ENCODE peak calls at places on chromosomes 13 and 19, in seven cellular contexts. One of them, this sample, is unnamed.

GRCh38 chr13:49649963-49650312 is 21.6 kb downstream of the ARL11 start:
- DNase-seq in astrocyte: no peak
- DNase-seq in A549: no peak
- DNase-seq in IMR-90: peak; percentile 48
- DNase-seq in mammary epithelial cell: no peak
- DNase-seq in neural progenitor cell: no peak
- DNase-seq in SK-N-SH: no peak
- DNase-seq in this sample: no peak

GRCh38 chr19:14544977-14545715 is 15.8 kb downstream of the TECR start:
- DNase-seq in IMR-90: no peak
- DNase-seq in mammary epithelial cell: no peak
- DNase-seq in A549: no peak
- DNase-seq in SK-N-SH: no peak
- DNase-seq in neural progenitor cell: no peak
- DNase-seq in astrocyte: no peak
- DNase-seq in this sample: no peak

GRCh38 chr13:39998166-39998565 is 342.7 kb downstream of the COG6 start:
- DNase-seq in astrocyte: no peak
- DNase-seq in A549: no peak
- DNase-seq in IMR-90: no peak
- DNase-seq in SK-N-SH: no peak
- DNase-seq in neural progenitor cell: peak; percentile 8
- DNase-seq in mammary epithelial cell: no peak
- DNase-seq in this sample: no peak

GRCh38 chr13:82597737-82598136 is 1284.5 kb downstream of the SLITRK1 start:
- DNase-seq in A549: no peak
- DNase-seq in mammary epithelial cell: no peak
- DNase-seq in SK-N-SH: no peak
- DNase-seq in neural progenitor cell: peak; percentile 58
- DNase-seq in IMR-90: no peak
- DNase-seq in astrocyte: no peak
- DNase-seq in this sample: no peak

GRCh38 chr13:19726611-19727010 is 56.1 kb downstream of the PSPC1 start:
- DNase-seq in A549: no peak
- DNase-seq in SK-N-SH: no peak
- DNase-seq in astrocyte: no peak
- DNase-seq in mammary epithelial cell: no peak
- DNase-seq in IMR-90: no peak
- DNase-seq in neural progenitor cell: no peak
- DNase-seq in this sample: no peak

GRCh38 chr19:17488593-17489391 is 18.5 kb downstream of the SLC27A1 start:
- DNase-seq in astrocyte: no peak
- DNase-seq in neural progenitor cell: peak; percentile 96
- DNase-seq in SK-N-SH: peak; percentile 79
- DNase-seq in mammary epithelial cell: peak; percentile 43
- DNase-seq in IMR-90: no peak
- DNase-seq in A549: no peak
- DNase-seq in this sample: peak; percentile 93

GRCh38 chr13:101383595-101383994 is 32.7 kb downstream of the NALCN start:
- DNase-seq in SK-N-SH: no peak
- DNase-seq in A549: no peak
- DNase-seq in IMR-90: no peak
- DNase-seq in astrocyte: no peak
- DNase-seq in mammary epithelial cell: no peak
- DNase-seq in neural progenitor cell: no peak
- DNase-seq in this sample: no peak

GRCh38 chr13:67518785-67519184 is 288.6 kb upstream of the PCDH9 start:
- DNase-seq in IMR-90: no peak
- DNase-seq in astrocyte: no peak
- DNase-seq in neural progenitor cell: peak; percentile 81
- DNase-seq in SK-N-SH: no peak
- DNase-seq in A549: no peak
- DNase-seq in mammary epithelial cell: no peak
- DNase-seq in this sample: no peak

GRCh38 chr13:33032037-33032625 is 15.9 kb downstream of the KL start:
- DNase-seq in neural progenitor cell: no peak
- DNase-seq in mammary epithelial cell: no peak
- DNase-seq in IMR-90: peak; percentile 10
- DNase-seq in A549: no peak
- DNase-seq in SK-N-SH: no peak
- DNase-seq in astrocyte: no peak
- DNase-seq in this sample: no peak

GRCh38 chr13:69857188-69857821 is 250.3 kb upstream of the ATXN8OS start:
- DNase-seq in mammary epithelial cell: peak; percentile 18
- DNase-seq in SK-N-SH: peak; percentile 7
- DNase-seq in A549: peak; percentile 0
- DNase-seq in neural progenitor cell: peak; percentile 75
- DNase-seq in astrocyte: peak; percentile 7
- DNase-seq in IMR-90: peak; percentile 1
- DNase-seq in this sample: peak; percentile 63

GRCh38 chr13:110307697-110308376 is 753 bp downstream of the COL4A2 start:
- DNase-seq in mammary epithelial cell: peak; percentile 62
- DNase-seq in astrocyte: peak; percentile 56
- DNase-seq in SK-N-SH: no peak
- DNase-seq in A549: no peak
- DNase-seq in IMR-90: peak; percentile 59
- DNase-seq in neural progenitor cell: peak; percentile 59
- DNase-seq in this sample: no peak

GRCh38 chr19:40465025-40465780 is at the start of gene BLVRB:
- DNase-seq in astrocyte: peak; percentile 82
- DNase-seq in A549: no peak
- DNase-seq in SK-N-SH: no peak
- DNase-seq in mammary epithelial cell: peak; percentile 74
- DNase-seq in IMR-90: peak; percentile 52
- DNase-seq in neural progenitor cell: no peak
- DNase-seq in this sample: peak; percentile 40

GRCh38 chr19:32168111-32168510 is 177.3 kb upstream of the ZNF507 start:
- DNase-seq in IMR-90: no peak
- DNase-seq in astrocyte: no peak
- DNase-seq in A549: no peak
- DNase-seq in neural progenitor cell: no peak
- DNase-seq in SK-N-SH: no peak
- DNase-seq in mammary epithelial cell: no peak
- DNase-seq in this sample: no peak

GRCh38 chr13:99352351-99353271 is 45.4 kb upstream of the GPR183 start:
- DNase-seq in neural progenitor cell: no peak
- DNase-seq in A549: no peak
- DNase-seq in astrocyte: no peak
- DNase-seq in IMR-90: no peak
- DNase-seq in mammary epithelial cell: no peak
- DNase-seq in SK-N-SH: no peak
- DNase-seq in this sample: no peak

GRCh38 chr13:99347335-99347878 is 40.2 kb upstream of the GPR183 start:
- DNase-seq in mammary epithelial cell: no peak
- DNase-seq in A549: no peak
- DNase-seq in SK-N-SH: no peak
- DNase-seq in astrocyte: no peak
- DNase-seq in IMR-90: no peak
- DNase-seq in neural progenitor cell: no peak
- DNase-seq in this sample: no peak

GRCh38 chr13:99351772-99352171 is 44.6 kb upstream of the GPR183 start:
- DNase-seq in SK-N-SH: no peak
- DNase-seq in neural progenitor cell: no peak
- DNase-seq in IMR-90: no peak
- DNase-seq in astrocyte: no peak
- DNase-seq in mammary epithelial cell: no peak
- DNase-seq in A549: no peak
- DNase-seq in this sample: no peak

GRCh38 chr13:99347911-99348451 is 40.8 kb upstream of the GPR183 start:
- DNase-seq in A549: no peak
- DNase-seq in neural progenitor cell: no peak
- DNase-seq in SK-N-SH: no peak
- DNase-seq in mammary epithelial cell: no peak
- DNase-seq in IMR-90: no peak
- DNase-seq in astrocyte: no peak
- DNase-seq in this sample: no peak

DNA sequence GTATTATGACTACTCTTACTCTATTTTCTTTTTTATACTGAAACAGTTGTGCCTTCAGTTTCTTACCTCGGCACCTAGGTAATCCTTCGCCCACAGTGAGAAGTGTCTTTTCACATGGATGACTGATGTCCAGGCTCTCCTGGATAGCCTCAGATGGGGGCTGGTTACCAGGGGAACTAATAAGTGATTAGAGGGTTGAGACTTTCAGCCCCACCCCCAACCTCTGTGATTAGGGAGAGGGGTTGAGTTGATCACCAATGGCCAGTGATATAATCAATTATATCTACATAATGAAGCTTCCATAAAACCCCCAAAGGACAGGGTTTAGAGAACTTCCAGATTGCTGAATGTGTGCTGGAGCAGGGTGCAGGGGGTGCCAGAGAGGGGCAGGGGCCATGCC is 43.0 kb upstream of the GPR183 start:
- DNase-seq in A549: no peak
- DNase-seq in mammary epithelial cell: no peak
- DNase-seq in SK-N-SH: no peak
- DNase-seq in neural progenitor cell: no peak
- DNase-seq in astrocyte: no peak
- DNase-seq in IMR-90: no peak
- DNase-seq in this sample: no peak
- H3K4me2 ChIP-seq in A549: no peak overlapping the region
- H3K4me2 ChIP-seq in mammary epithelial cell: no peak overlapping the region
- H3K4me2 ChIP-seq in SK-N-SH: no peak overlapping the region
- H3K4me2 ChIP-seq in neural progenitor cell: no peak overlapping the region
- H3K4me2 ChIP-seq in astrocyte: no peak overlapping the region
- H3K4me2 ChIP-seq in IMR-90: no peak overlapping the region
- H3K4me2 ChIP-seq in this sample: no peak overlapping the region

GRCh38 chr13:80928241-80928640 is 587.3 kb upstream of the SPRY2 start:
- DNase-seq in SK-N-SH: no peak
- DNase-seq in mammary epithelial cell: no peak
- DNase-seq in neural progenitor cell: no peak
- DNase-seq in astrocyte: no peak
- DNase-seq in A549: no peak
- DNase-seq in IMR-90: no peak
- DNase-seq in this sample: no peak

GRCh38 chr13:80931118-80931517 is 590.2 kb upstream of the SPRY2 start:
- DNase-seq in neural progenitor cell: no peak
- DNase-seq in astrocyte: no peak
- DNase-seq in SK-N-SH: no peak
- DNase-seq in mammary epithelial cell: no peak
- DNase-seq in IMR-90: no peak
- DNase-seq in A549: no peak
- DNase-seq in this sample: no peak

DNA sequence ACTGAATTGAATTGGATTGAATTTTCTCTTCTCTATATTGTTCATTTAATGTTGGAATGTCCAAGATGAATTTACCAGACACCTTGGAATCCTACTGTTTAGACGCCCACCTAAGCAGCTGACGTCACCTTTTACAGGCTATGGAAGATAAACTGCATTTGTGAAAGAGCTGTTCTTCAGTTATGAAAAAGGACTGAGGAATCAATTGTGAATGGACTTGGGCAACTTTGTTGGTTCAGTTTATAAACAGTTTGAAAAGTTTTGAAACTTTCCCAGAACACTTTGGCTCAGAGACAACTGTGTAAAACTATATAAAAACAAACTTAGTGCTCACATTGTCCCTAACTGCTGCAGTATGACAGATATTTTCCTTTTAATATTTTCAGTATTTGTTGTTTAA is 590.8 kb upstream of the SPRY2 start:
- DNase-seq in A549: no peak
- DNase-seq in SK-N-SH: no peak
- DNase-seq in neural progenitor cell: no peak
- DNase-seq in mammary epithelial cell: no peak
- DNase-seq in IMR-90: no peak
- DNase-seq in astrocyte: no peak
- DNase-seq in this sample: no peak
- H3K4me2 ChIP-seq in A549: no peak overlapping the region
- H3K4me2 ChIP-seq in SK-N-SH: no peak overlapping the region
- H3K4me2 ChIP-seq in neural progenitor cell: no peak overlapping the region
- H3K4me2 ChIP-seq in mammary epithelial cell: no peak overlapping the region
- H3K4me2 ChIP-seq in IMR-90: no peak overlapping the region
- H3K4me2 ChIP-seq in astrocyte: no peak overlapping the region
- H3K4me2 ChIP-seq in this sample: no peak overlapping the region

GRCh38 chr19:54252845-54253244 is 4.2 kb downstream of the LILRB5 start:
- DNase-seq in neural progenitor cell: no peak
- DNase-seq in SK-N-SH: no peak
- DNase-seq in A549: no peak
- DNase-seq in astrocyte: no peak
- DNase-seq in mammary epithelial cell: no peak
- DNase-seq in IMR-90: no peak
- DNase-seq in this sample: no peak

GRCh38 chr19:54252243-54252642 is 4.8 kb downstream of the LILRB5 start:
- DNase-seq in neural progenitor cell: no peak
- DNase-seq in mammary epithelial cell: no peak
- DNase-seq in SK-N-SH: no peak
- DNase-seq in astrocyte: no peak
- DNase-seq in IMR-90: no peak
- DNase-seq in A549: no peak
- DNase-seq in this sample: no peak

GRCh38 chr19:54248016-54248601 is 5.5 kb upstream of the LILRA6 start:
- DNase-seq in astrocyte: no peak
- DNase-seq in SK-N-SH: no peak
- DNase-seq in IMR-90: peak; percentile 26
- DNase-seq in mammary epithelial cell: no peak
- DNase-seq in neural progenitor cell: no peak
- DNase-seq in A549: no peak
- DNase-seq in this sample: no peak

GRCh38 chr19:54245936-54246335 is 3.3 kb upstream of the LILRA6 start:
- DNase-seq in astrocyte: no peak
- DNase-seq in neural progenitor cell: no peak
- DNase-seq in A549: no peak
- DNase-seq in mammary epithelial cell: no peak
- DNase-seq in SK-N-SH: no peak
- DNase-seq in IMR-90: no peak
- DNase-seq in this sample: no peak

GRCh38 chr19:54247106-54247930 is 4.7 kb upstream of the LILRA6 start:
- DNase-seq in neural progenitor cell: no peak
- DNase-seq in SK-N-SH: no peak
- DNase-seq in A549: no peak
- DNase-seq in mammary epithelial cell: no peak
- DNase-seq in astrocyte: no peak
- DNase-seq in IMR-90: no peak
- DNase-seq in this sample: no peak
- H3K4me2 ChIP-seq in neural progenitor cell: no peak overlapping the region
- H3K4me2 ChIP-seq in SK-N-SH: peak overlapping the region; percentile 60
- H3K4me2 ChIP-seq in A549: no peak overlapping the region
- H3K4me2 ChIP-seq in mammary epithelial cell: no peak overlapping the region
- H3K4me2 ChIP-seq in astrocyte: peak overlapping the region; percentile 27
- H3K4me2 ChIP-seq in IMR-90: no peak overlapping the region
- H3K4me2 ChIP-seq in this sample: no peak overlapping the region

GRCh38 chr19:7676376-7676775 is 514 bp upstream of the MCEMP1 start:
- DNase-seq in SK-N-SH: no peak
- DNase-seq in mammary epithelial cell: no peak
- DNase-seq in neural progenitor cell: no peak
- DNase-seq in IMR-90: no peak
- DNase-seq in astrocyte: no peak
- DNase-seq in A549: no peak
- DNase-seq in this sample: peak; percentile 53

GRCh38 chr19:7676854-7677253 is at the start of gene MCEMP1:
- DNase-seq in SK-N-SH: no peak
- DNase-seq in A549: no peak
- DNase-seq in IMR-90: no peak
- DNase-seq in astrocyte: no peak
- DNase-seq in neural progenitor cell: no peak
- DNase-seq in mammary epithelial cell: no peak
- DNase-seq in this sample: no peak

GRCh38 chr19:7679017-7679720 is 1.5 kb upstream of the TRAPPC5 start:
- DNase-seq in SK-N-SH: peak; percentile 57
- DNase-seq in A549: no peak
- DNase-seq in IMR-90: no peak
- DNase-seq in astrocyte: no peak
- DNase-seq in neural progenitor cell: no peak
- DNase-seq in mammary epithelial cell: no peak
- DNase-seq in this sample: peak; percentile 76

GRCh38 chr19:7679771-7680605 is 645 bp upstream of the TRAPPC5 start:
- DNase-seq in IMR-90: no peak
- DNase-seq in astrocyte: no peak
- DNase-seq in A549: no peak
- DNase-seq in mammary epithelial cell: no peak
- DNase-seq in neural progenitor cell: no peak
- DNase-seq in SK-N-SH: no peak
- DNase-seq in this sample: no peak

GRCh38 chr19:7677664-7678311 is 898 bp downstream of the MCEMP1 start:
- DNase-seq in A549: no peak
- DNase-seq in neural progenitor cell: no peak
- DNase-seq in IMR-90: no peak
- DNase-seq in SK-N-SH: no peak
- DNase-seq in astrocyte: no peak
- DNase-seq in mammary epithelial cell: no peak
- DNase-seq in this sample: no peak
- H3K4me2 ChIP-seq in A549: no peak overlapping the region
- H3K4me2 ChIP-seq in neural progenitor cell: no peak overlapping the region
- H3K4me2 ChIP-seq in IMR-90: no peak overlapping the region
- H3K4me2 ChIP-seq in SK-N-SH: no peak overlapping the region
- H3K4me2 ChIP-seq in astrocyte: no peak overlapping the region
- H3K4me2 ChIP-seq in mammary epithelial cell: no peak overlapping the region
- H3K4me2 ChIP-seq in this sample: peak overlapping the region; percentile 77

This sample was measured in OCI-LY7.